ENCODE peak calls at places on chromosomes 4 and X, in four cellular contexts. T is fibroblast of the conjunctiva, Y is T-helper 17 cell, W is right lobe of liver. K is an unnamed sample.
A peak's percentile ranks its signal among the peaks of the same experiment; 100 is the strongest.

GRCh38 chr4:185849543-185850185 is 37.7 kb upstream of the SORBS2 start:
- DNase-seq in T (peak; percentile 30), Y (no peak), W (no peak), K (peak; percentile 65)

GRCh38 chr4:5500165-5500564 is 208.2 kb downstream of the EVC2 start:
- DNase-seq in Y (no peak), W (no peak), T (no peak), K (no peak)

GRCh38 chr4:16544251-16544721 is 318.0 kb upstream of the TAPT1 start:
- DNase-seq in T (no peak), Y (no peak), W (no peak), K (peak; percentile 55)

GRCh38 chr4:14234330-14234729 is 606.8 kb upstream of the BOD1L1 start:
- DNase-seq in W (no peak), Y (no peak), T (no peak), K (no peak)

GRCh38 chr4:58732973-58733372 is 1622.8 kb upstream of the IGFBP7 start:
- DNase-seq in W (no peak), T (no peak), Y (no peak), K (no peak)

GRCh38 chr4:32161382-32161781 is 1441.2 kb downstream of the PCDH7 start:
- DNase-seq in T (no peak), Y (no peak), W (no peak), K (no peak)

GRCh38 chrX:10039821-10040793 is 72.9 kb downstream of the CLDN34 start:
- DNase-seq in Y (no peak), T (no peak), W (no peak), K (no peak)

GRCh38 chr4:13599159-13599558 is 28.4 kb downstream of the BOD1L1 start:
- DNase-seq in Y (no peak), T (no peak), W (no peak), K (no peak)

GRCh38 chr4:28555851-28556250 is 1695.2 kb downstream of the STIM2 start:
- DNase-seq in T (peak; percentile 8), Y (no peak), W (no peak), K (no peak)

GRCh38 chrX:102714994-102715393 is 2.7 kb downstream of the GPRASP2 start:
- DNase-seq in Y (no peak), T (no peak), W (no peak), K (no peak)

GRCh38 chr4:147678121-147678520 is 5.8 kb downstream of the PRMT9 start:
- DNase-seq in Y (no peak), W (no peak), T (no peak), K (no peak)

GRCh38 chrX:53186363-53186762 is 38.6 kb downstream of the KDM5C start:
- DNase-seq in T (no peak), W (no peak), Y (no peak), K (no peak)

GRCh38 chr4:118816538-118817177 is 19.3 kb downstream of the SEC24D start:
- DNase-seq in T (no peak), W (no peak), Y (no peak), K (no peak)

GRCh38 chr4:53515076-53515475 is 76.2 kb downstream of the LNX1 start:
- DNase-seq in T (no peak), Y (no peak), W (no peak), K (no peak)

GRCh38 chr4:91837608-91838029 is 466.1 kb upstream of the GRID2 start:
- DNase-seq in W (no peak), Y (no peak), T (no peak), K (no peak)

GRCh38 chr4:109276482-109277095 is 25.9 kb downstream of the COL25A1 start:
- DNase-seq in W (no peak), Y (no peak), T (no peak), K (no peak)

GRCh38 chr4:10083331-10083769 is 33.2 kb downstream of the WDR1 start:
- DNase-seq in W (no peak), Y (peak; percentile 1), T (no peak), K (no peak)

GRCh38 chr4:80448056-80448455 is 112.5 kb downstream of the CFAP299 start:
- DNase-seq in T (no peak), Y (no peak), W (no peak), K (no peak)

GRCh38 chrX:111410451-111410850 is 1.5 kb downstream of the DCX start:
- DNase-seq in T (no peak), Y (no peak), W (no peak), K (no peak)

GRCh38 chr4:26175016-26175786 is 145.6 kb upstream of the RBPJ start:
- DNase-seq in Y (peak; percentile 51), T (no peak), W (no peak), K (no peak)

GRCh38 chr4:106337916-106338315 is 21.6 kb downstream of the AIMP1 start:
- DNase-seq in W (no peak), Y (no peak), T (no peak), K (no peak)

K was measured in heart right ventricle.